ENCODE peak calls at places on chromosomes 4 and X, in ten cellular contexts. One of them, this sample, is unnamed.

GRCh38 chr4:127236875-127237274 is 395.9 kb upstream of the INTU start:
- DNase-seq in stimulated activated CD8-positive, alpha-beta memory T cell treated with anti-CD3 and anti-CD28 coated beads, Interleukin-4, amount 100 ng/mL, for 24 hours: no peak
- DNase-seq in fibroblast of lung: peak
- DNase-seq in posterior cingulate gyrus: no peak
- DNase-seq in T-helper 2 cell: no peak
- DNase-seq in endothelial cell of umbilical vein: no peak
- DNase-seq in lower leg skin: no peak
- DNase-seq in GM13977: no peak
- DNase-seq in H4: no peak
- DNase-seq in NCI-H1092 treated with DMSO at 0.1 percent for 48 hours: no peak
- DNase-seq in this sample: no peak

GRCh38 chr4:80069837-80070788 is 2.9 kb downstream of the ANTXR2 start:
- DNase-seq in stimulated activated CD8-positive, alpha-beta memory T cell treated with anti-CD3 and anti-CD28 coated beads, Interleukin-4, amount 100 ng/mL, for 24 hours: no peak
- DNase-seq in fibroblast of lung: peak
- DNase-seq in posterior cingulate gyrus: no peak
- DNase-seq in T-helper 2 cell: no peak
- DNase-seq in endothelial cell of umbilical vein: peak
- DNase-seq in lower leg skin: no peak
- DNase-seq in GM13977: no peak
- DNase-seq in H4: no peak
- DNase-seq in NCI-H1092 treated with DMSO at 0.1 percent for 48 hours: no peak
- DNase-seq in this sample: no peak

GRCh38 chr4:40721730-40722171 is 28.0 kb upstream of the NSUN7 start:
- DNase-seq in stimulated activated CD8-positive, alpha-beta memory T cell treated with anti-CD3 and anti-CD28 coated beads, Interleukin-4, amount 100 ng/mL, for 24 hours: no peak
- DNase-seq in fibroblast of lung: no peak
- DNase-seq in posterior cingulate gyrus: no peak
- DNase-seq in T-helper 2 cell: no peak
- DNase-seq in endothelial cell of umbilical vein: no peak
- DNase-seq in lower leg skin: no peak
- DNase-seq in GM13977: no peak
- DNase-seq in H4: peak
- DNase-seq in NCI-H1092 treated with DMSO at 0.1 percent for 48 hours: no peak
- DNase-seq in this sample: no peak

GRCh38 chrX:136204571-136204970 is 46.6 kb downstream of the MAP7D3 start:
- DNase-seq in stimulated activated CD8-positive, alpha-beta memory T cell treated with anti-CD3 and anti-CD28 coated beads, Interleukin-4, amount 100 ng/mL, for 24 hours: no peak
- DNase-seq in fibroblast of lung: peak
- DNase-seq in posterior cingulate gyrus: no peak
- DNase-seq in T-helper 2 cell: no peak
- DNase-seq in endothelial cell of umbilical vein: peak
- DNase-seq in lower leg skin: peak
- DNase-seq in GM13977: no peak
- DNase-seq in H4: peak
- DNase-seq in NCI-H1092 treated with DMSO at 0.1 percent for 48 hours: no peak
- DNase-seq in this sample: peak

GRCh38 chrX:66076801-66077200 is 36.9 kb upstream of the VSIG4 start:
- DNase-seq in stimulated activated CD8-positive, alpha-beta memory T cell treated with anti-CD3 and anti-CD28 coated beads, Interleukin-4, amount 100 ng/mL, for 24 hours: no peak
- DNase-seq in fibroblast of lung: no peak
- DNase-seq in posterior cingulate gyrus: no peak
- DNase-seq in T-helper 2 cell: no peak
- DNase-seq in endothelial cell of umbilical vein: no peak
- DNase-seq in lower leg skin: no peak
- DNase-seq in GM13977: no peak
- DNase-seq in H4: no peak
- DNase-seq in NCI-H1092 treated with DMSO at 0.1 percent for 48 hours: no peak
- DNase-seq in this sample: no peak

GRCh38 chr4:88725986-88726385 is 28.4 kb upstream of the NAP1L5 start:
- DNase-seq in stimulated activated CD8-positive, alpha-beta memory T cell treated with anti-CD3 and anti-CD28 coated beads, Interleukin-4, amount 100 ng/mL, for 24 hours: no peak
- DNase-seq in fibroblast of lung: peak
- DNase-seq in posterior cingulate gyrus: no peak
- DNase-seq in T-helper 2 cell: no peak
- DNase-seq in endothelial cell of umbilical vein: no peak
- DNase-seq in lower leg skin: no peak
- DNase-seq in GM13977: no peak
- DNase-seq in H4: no peak
- DNase-seq in NCI-H1092 treated with DMSO at 0.1 percent for 48 hours: no peak
- DNase-seq in this sample: no peak

GRCh38 chr4:167897116-167897515 is 195.2 kb upstream of the ANXA10 start:
- DNase-seq in stimulated activated CD8-positive, alpha-beta memory T cell treated with anti-CD3 and anti-CD28 coated beads, Interleukin-4, amount 100 ng/mL, for 24 hours: no peak
- DNase-seq in fibroblast of lung: peak
- DNase-seq in posterior cingulate gyrus: no peak
- DNase-seq in T-helper 2 cell: no peak
- DNase-seq in endothelial cell of umbilical vein: peak
- DNase-seq in lower leg skin: no peak
- DNase-seq in GM13977: no peak
- DNase-seq in H4: peak
- DNase-seq in NCI-H1092 treated with DMSO at 0.1 percent for 48 hours: no peak
- DNase-seq in this sample: no peak

GRCh38 chr4:602559-602942 is 22.8 kb upstream of the PDE6B start:
- DNase-seq in stimulated activated CD8-positive, alpha-beta memory T cell treated with anti-CD3 and anti-CD28 coated beads, Interleukin-4, amount 100 ng/mL, for 24 hours: peak
- DNase-seq in fibroblast of lung: no peak
- DNase-seq in posterior cingulate gyrus: peak
- DNase-seq in T-helper 2 cell: peak
- DNase-seq in endothelial cell of umbilical vein: no peak
- DNase-seq in lower leg skin: peak
- DNase-seq in GM13977: no peak
- DNase-seq in H4: peak
- DNase-seq in NCI-H1092 treated with DMSO at 0.1 percent for 48 hours: peak
- DNase-seq in this sample: peak

This sample was measured in right atrium auricular region.